ENCODE peak calls at places on chromosomes 16 and 17, in eight cellular contexts. One of them, this sample, is unnamed.

GRCh38 chr16:51932317-51932716 is 614.6 kb downstream of the TOX3 start:
- DNase-seq in ecto neural progenitor cell: no peak
- DNase-seq in tibial artery: no peak
- DNase-seq in endothelial cell of umbilical vein: no peak
- DNase-seq in fibroblast of the conjunctiva: no peak
- DNase-seq in testis: no peak
- DNase-seq in Caco-2: no peak
- DNase-seq in activated T-helper 1 cell treated with anti-CD3 and anti-CD28 coated beads, Interleukin-2, amount 50 U/mL, for 16 hours: no peak
- DNase-seq in this sample: no peak

GRCh38 chr16:55502801-55503366 is 6.0 kb upstream of the LPCAT2 start:
- DNase-seq in ecto neural progenitor cell: peak
- DNase-seq in tibial artery: peak
- DNase-seq in endothelial cell of umbilical vein: peak
- DNase-seq in fibroblast of the conjunctiva: peak
- DNase-seq in testis: peak
- DNase-seq in Caco-2: peak
- DNase-seq in activated T-helper 1 cell treated with anti-CD3 and anti-CD28 coated beads, Interleukin-2, amount 50 U/mL, for 16 hours: no peak
- DNase-seq in this sample: peak

GRCh38 chr16:66273644-66274334 is 92.7 kb upstream of the CDH5 start:
- DNase-seq in ecto neural progenitor cell: peak
- DNase-seq in tibial artery: no peak
- DNase-seq in endothelial cell of umbilical vein: no peak
- DNase-seq in fibroblast of the conjunctiva: peak
- DNase-seq in testis: no peak
- DNase-seq in Caco-2: no peak
- DNase-seq in activated T-helper 1 cell treated with anti-CD3 and anti-CD28 coated beads, Interleukin-2, amount 50 U/mL, for 16 hours: no peak
- DNase-seq in this sample: peak

GRCh38 chr17:46976626-46977270 is 2.3 kb downstream of the RPRML start:
- DNase-seq in ecto neural progenitor cell: peak
- DNase-seq in tibial artery: no peak
- DNase-seq in endothelial cell of umbilical vein: no peak
- DNase-seq in fibroblast of the conjunctiva: no peak
- DNase-seq in testis: no peak
- DNase-seq in Caco-2: no peak
- DNase-seq in activated T-helper 1 cell treated with anti-CD3 and anti-CD28 coated beads, Interleukin-2, amount 50 U/mL, for 16 hours: no peak
- DNase-seq in this sample: peak

GRCh38 chr17:66675991-66676371 is 158.9 kb upstream of the CACNG5 start:
- DNase-seq in ecto neural progenitor cell: no peak
- DNase-seq in tibial artery: no peak
- DNase-seq in endothelial cell of umbilical vein: no peak
- DNase-seq in fibroblast of the conjunctiva: peak
- DNase-seq in testis: peak
- DNase-seq in Caco-2: no peak
- DNase-seq in activated T-helper 1 cell treated with anti-CD3 and anti-CD28 coated beads, Interleukin-2, amount 50 U/mL, for 16 hours: no peak
- DNase-seq in this sample: peak

GRCh38 chr17:68719431-68719830 is 118.3 kb upstream of the FAM20A start:
- DNase-seq in ecto neural progenitor cell: no peak
- DNase-seq in tibial artery: no peak
- DNase-seq in endothelial cell of umbilical vein: peak
- DNase-seq in fibroblast of the conjunctiva: peak
- DNase-seq in testis: no peak
- DNase-seq in Caco-2: no peak
- DNase-seq in activated T-helper 1 cell treated with anti-CD3 and anti-CD28 coated beads, Interleukin-2, amount 50 U/mL, for 16 hours: no peak
- DNase-seq in this sample: no peak

GRCh38 chr17:72166040-72166439 is 45.2 kb downstream of the SOX9 start:
- DNase-seq in ecto neural progenitor cell: peak
- DNase-seq in tibial artery: no peak
- DNase-seq in endothelial cell of umbilical vein: no peak
- DNase-seq in fibroblast of the conjunctiva: no peak
- DNase-seq in testis: peak
- DNase-seq in Caco-2: no peak
- DNase-seq in activated T-helper 1 cell treated with anti-CD3 and anti-CD28 coated beads, Interleukin-2, amount 50 U/mL, for 16 hours: no peak
- DNase-seq in this sample: peak

GRCh38 chr16:11084484-11085024 is 140.2 kb downstream of the CLEC16A start:
- DNase-seq in ecto neural progenitor cell: no peak
- DNase-seq in tibial artery: no peak
- DNase-seq in endothelial cell of umbilical vein: no peak
- DNase-seq in fibroblast of the conjunctiva: peak
- DNase-seq in testis: no peak
- DNase-seq in Caco-2: no peak
- DNase-seq in activated T-helper 1 cell treated with anti-CD3 and anti-CD28 coated beads, Interleukin-2, amount 50 U/mL, for 16 hours: no peak
- DNase-seq in this sample: no peak

GRCh38 chr17:74832421-74832820 is 27.3 kb downstream of the GRIN2C start:
- DNase-seq in ecto neural progenitor cell: no peak
- DNase-seq in tibial artery: no peak
- DNase-seq in endothelial cell of umbilical vein: no peak
- DNase-seq in fibroblast of the conjunctiva: no peak
- DNase-seq in testis: no peak
- DNase-seq in Caco-2: no peak
- DNase-seq in activated T-helper 1 cell treated with anti-CD3 and anti-CD28 coated beads, Interleukin-2, amount 50 U/mL, for 16 hours: no peak
- DNase-seq in this sample: no peak